ENCODE peak calls at places on chromosome 1, in four cellular contexts. Y is HCT116, C is PC-3, N is GM23248. P is an unnamed sample.
A peak's percentile ranks its signal among the peaks of the same experiment; 100 is the strongest.

GRCh38 chr1:153030895-153031294 is at the start of gene SPRR1B:
- DNase-seq in Y (no peak), C (peak; percentile 76), N (no peak), P (no peak)

GRCh38 chr1:150235436-150235851 is 468 bp downstream of the ANP32E start:
- DNase-seq in Y (no peak), C (no peak), N (peak; percentile 57), P (peak; percentile 63)

GRCh38 chr1:231893400-231894102 is 267.0 kb downstream of the DISC1 start:
- DNase-seq in N (no peak), C (no peak), Y (no peak), P (no peak)

GRCh38 chr1:9107156-9107555 is 21.7 kb downstream of the GPR157 start:
- DNase-seq in Y (no peak), C (no peak), N (no peak), P (no peak)

GRCh38 chr1:93021539-93022134 is 57.4 kb upstream of the MTF2 start:
- DNase-seq in Y (peak; percentile 42), C (peak; percentile 69), N (peak; percentile 64), P (peak; percentile 87)

GRCh38 chr1:244349103-244349531 is 102.6 kb downstream of the ADSS2 start:
- DNase-seq in Y (no peak), C (peak; percentile 84), N (peak; percentile 95), P (no peak)

GRCh38 chr1:1058921-1059493 is 15.1 kb downstream of the RNF223 start:
- DNase-seq in N (peak; percentile 41), Y (no peak), C (peak; percentile 48), P (no peak)

GRCh38 chr1:18668750-18669404 is 38.2 kb downstream of the PAX7 start:
- DNase-seq in C (peak; percentile 95), Y (peak; percentile 15), N (peak; percentile 21), P (no peak)

GRCh38 chr1:215052256-215052655 is 30.3 kb upstream of the KCNK2 start:
- DNase-seq in N (no peak), C (no peak), Y (no peak), P (no peak)

GRCh38 chr1:222068937-222069336 is 327.0 kb upstream of the DUSP10 start:
- DNase-seq in Y (no peak), C (peak; percentile 53), N (peak; percentile 64), P (no peak)

GRCh38 chr1:212689758-212690540 is 9.7 kb downstream of the BATF3 start:
- DNase-seq in C (no peak), Y (no peak), N (no peak), P (no peak)

GRCh38 chr1:198883184-198883583 is 244.3 kb downstream of the PTPRC start:
- DNase-seq in N (no peak), C (no peak), Y (no peak), P (no peak)

GRCh38 chr1:198880397-198880796 is 241.6 kb downstream of the PTPRC start:
- DNase-seq in C (no peak), Y (peak; percentile 35), N (peak; percentile 8), P (no peak)

GRCh38 chr1:198878566-198878965 is 239.7 kb downstream of the PTPRC start:
- DNase-seq in C (no peak), Y (no peak), N (no peak), P (no peak)

GRCh38 chr1:198879711-198880306 is 241.0 kb downstream of the PTPRC start:
- DNase-seq in C (no peak), Y (no peak), N (peak; percentile 9), P (no peak)

GRCh38 chr1:198880818-198881597 is 242.2 kb downstream of the PTPRC start:
- DNase-seq in C (peak; percentile 82), N (peak; percentile 94), Y (peak; percentile 91), P (no peak)
- TF ChIP-seq EZH2phosphoT487 in C (no peak), N (no peak), Y (no peak), P (no peak)

DNA sequence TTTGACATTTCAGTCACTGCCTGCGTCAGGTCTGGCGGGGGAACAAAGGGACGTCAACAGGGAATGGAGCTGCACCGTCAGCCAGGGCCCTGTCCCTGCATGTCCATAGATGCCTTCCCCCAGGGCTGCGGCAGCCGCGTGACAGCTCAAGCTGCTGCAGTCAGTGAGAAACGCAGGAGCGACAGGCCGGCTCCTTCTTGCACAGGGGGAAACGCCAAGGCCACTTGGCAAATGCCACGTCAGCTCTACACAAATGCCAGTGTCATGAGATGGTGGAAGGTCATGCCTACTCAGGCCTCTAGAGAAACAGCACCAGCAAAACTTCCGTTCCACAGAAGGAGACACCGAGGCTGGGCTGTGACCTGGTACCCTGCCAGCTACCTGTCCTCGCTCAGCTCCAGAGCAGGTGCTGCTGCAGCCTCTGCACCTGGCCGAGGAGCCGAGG is 37.7 kb downstream of the SYF2 start:
- DNase-seq in C (no peak), Y (no peak), N (no peak), P (no peak)
- TF ChIP-seq EZH2phosphoT487 in C (no peak), Y (no peak), N (no peak), P (no peak)

GRCh38 chr1:234751678-234752077 is 141.7 kb upstream of the IRF2BP2 start:
- DNase-seq in N (no peak), Y (no peak), C (no peak), P (no peak)
- TF ChIP-seq EZH2phosphoT487 in N (no peak), Y (no peak), C (no peak), P (no peak)

GRCh38 chr1:147735423-147735822 is 25.0 kb downstream of the GJA5 start:
- DNase-seq in N (no peak), Y (no peak), C (no peak), P (no peak)
- TF ChIP-seq EZH2phosphoT487 in N (no peak), Y (no peak), C (no peak), P (no peak)

GRCh38 chr1:203492486-203493130 is 1.3 kb upstream of the OPTC start:
- DNase-seq in C (no peak), N (no peak), Y (no peak), P (no peak)
- TF ChIP-seq EZH2phosphoT487 in C (no peak), N (no peak), Y (no peak), P (no peak)

DNA sequence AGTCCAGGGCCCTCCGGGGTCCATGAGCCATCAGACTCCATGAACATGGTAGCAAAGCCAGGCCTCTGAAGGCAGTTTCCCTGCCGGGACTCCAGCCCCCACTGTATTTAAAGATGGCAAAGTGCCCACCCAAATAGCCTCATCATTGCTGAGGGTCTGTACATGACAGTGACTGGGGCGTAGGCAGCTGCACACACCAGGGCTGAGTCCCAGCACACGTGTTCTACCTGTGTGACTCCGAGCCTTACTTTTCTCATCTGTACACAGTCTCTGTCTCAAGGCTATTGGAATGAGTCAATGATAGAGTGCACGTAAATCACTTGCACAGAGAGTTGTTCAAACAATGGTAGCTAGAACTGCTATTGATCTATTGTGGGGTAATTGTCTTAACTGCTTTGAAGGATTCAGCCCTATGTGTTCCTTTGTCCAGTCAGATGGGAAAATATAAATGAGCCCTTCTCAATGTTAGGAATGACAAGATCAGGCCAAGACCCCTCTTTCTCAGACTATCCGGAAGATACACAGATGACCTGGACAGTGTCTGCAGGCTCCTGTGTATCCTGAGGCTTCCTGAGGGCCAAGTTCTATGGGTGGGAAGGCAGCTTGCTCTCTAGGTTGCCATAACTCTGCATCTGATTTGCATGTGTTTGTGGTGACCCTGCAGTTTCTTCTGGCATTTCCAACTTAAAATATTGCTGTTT is 48.9 kb downstream of the RASSF5 start:
- DNase-seq in N (no peak), Y (no peak), C (peak; percentile 42), P (no peak)
- TF ChIP-seq EZH2phosphoT487 in N (no peak), Y (no peak), C (no peak), P (no peak)

GRCh38 chr1:110752941-110753725 is 78.4 kb upstream of the KCNA3 start:
- DNase-seq in Y (no peak), N (no peak), C (no peak), P (no peak)

GRCh38 chr1:110750446-110751029 is 75.8 kb upstream of the KCNA3 start:
- DNase-seq in Y (no peak), N (no peak), C (no peak), P (no peak)

GRCh38 chr1:110756506-110756905 is 81.8 kb upstream of the KCNA3 start:
- DNase-seq in N (no peak), C (no peak), Y (no peak), P (no peak)
- TF ChIP-seq EZH2phosphoT487 in N (no peak), C (no peak), Y (no peak), P (no peak)

P was measured in OCI-LY7.